ENCODE peak calls at places on chromosomes 5 and 9, in five cellular contexts. V, C, E, Y and D are unnamed samples.
A peak's percentile ranks its signal among the peaks of the same experiment; 100 is the strongest.

GRCh38 chr5:127766556-127767335 is 63.6 kb downstream of the CCDC192 start:
- DNase-seq in V (no peak), Y (no peak), C (no peak), E (no peak), D (no peak)

GRCh38 chr9:89309608-89310485 is 1.1 kb upstream of the CKS2 start:
- DNase-seq in Y (no peak), C (no peak), V (peak; percentile 13), E (no peak), D (no peak)

GRCh38 chr9:108331596-108331995 is 524.2 kb downstream of the ACTL7B start:
- DNase-seq in V (no peak), E (no peak), Y (no peak), C (no peak), D (no peak)

GRCh38 chr9:137891588-137892423 is 14.2 kb downstream of the CACNA1B start:
- DNase-seq in V (no peak), E (no peak), Y (no peak), C (no peak), D (no peak)

GRCh38 chr9:138068601-138069035 is 191.0 kb downstream of the CACNA1B start:
- DNase-seq in E (peak; percentile 15), V (no peak), Y (peak; percentile 52), C (peak; percentile 2), D (no peak)

GRCh38 chr5:40518511-40518917 is 161.2 kb upstream of the PTGER4 start:
- DNase-seq in V (no peak), C (no peak), Y (no peak), E (peak; percentile 31), D (no peak)

GRCh38 chr9:20358201-20358600 is 264.1 kb downstream of the MLLT3 start:
- DNase-seq in V (no peak), Y (no peak), C (no peak), E (no peak), D (no peak)

GRCh38 chr9:116998305-116998704 is 311.2 kb downstream of the TRIM32 start:
- DNase-seq in V (no peak), E (no peak), Y (no peak), C (no peak), D (no peak)

GRCh38 chr9:37788328-37788727 is 3.5 kb upstream of the EXOSC3 start:
- DNase-seq in C (no peak), Y (no peak), E (no peak), V (no peak), D (no peak)

GRCh38 chr9:34190996-34191892 is 12.4 kb downstream of the UBAP1 start:
- DNase-seq in Y (no peak), E (no peak), V (no peak), C (no peak), D (no peak)

GRCh38 chr5:175823731-175824525 is 47.5 kb upstream of the CPLX2 start:
- DNase-seq in Y (no peak), V (no peak), E (no peak), C (no peak), D (no peak)

GRCh38 chr9:36163049-36163839 is 5.9 kb upstream of the CCIN start:
- DNase-seq in E (no peak), C (peak; percentile 83), Y (peak; percentile 93), V (peak; percentile 38), D (peak; percentile 88)

GRCh38 chr9:122126340-122127333 is 32.9 kb downstream of the NDUFA8 start:
- DNase-seq in E (no peak), C (no peak), V (no peak), Y (no peak), D (no peak)
- H3K27ac ChIP-seq in E (no peak overlapping the region), C (no peak overlapping the region), V (no peak overlapping the region), Y (no peak overlapping the region), D (no peak overlapping the region)

DNA sequence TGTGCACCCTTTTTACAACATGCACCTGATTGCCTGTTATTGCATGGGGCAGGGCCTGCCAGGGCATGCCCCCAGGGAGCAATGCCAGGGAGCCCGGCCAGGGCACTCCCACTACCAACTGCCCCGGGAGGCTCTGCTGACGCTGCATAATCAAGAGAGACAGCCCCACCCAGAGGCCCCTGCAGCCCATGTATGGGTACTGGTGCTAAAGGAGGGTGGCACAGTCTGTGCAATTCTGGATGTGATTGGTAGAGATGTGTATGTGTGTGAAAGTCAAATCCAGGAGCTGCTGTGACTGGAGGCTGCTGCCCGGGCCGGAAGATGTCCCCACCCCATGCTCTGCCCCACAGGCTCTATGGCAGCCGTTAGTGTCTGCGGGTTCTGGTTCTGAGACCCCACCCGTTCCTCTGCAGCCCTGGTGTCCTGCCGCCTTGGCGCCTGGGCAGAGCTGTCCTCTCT is 3.9 kb upstream of the NEURL1B start:
- DNase-seq in E (no peak), Y (no peak), V (peak; percentile 11), C (peak; percentile 20), D (no peak)
- TF ChIP-seq POLR2A in E (no peak), Y (no peak), V (no peak), C (no peak), D (no peak)

GRCh38 chr5:52710310-52710971 is 77.3 kb upstream of the ITGA1 start:
- DNase-seq in C (no peak), Y (no peak), V (no peak), E (no peak), D (no peak)
- H3K27ac ChIP-seq in C (peak overlapping the region; percentile 74), Y (no peak overlapping the region), V (no peak overlapping the region), E (peak overlapping the region; percentile 53), D (no peak overlapping the region)

GRCh38 chr9:128342971-128343680 is 2.8 kb downstream of the SLC27A4 start:
- DNase-seq in V (no peak), E (no peak), C (no peak), Y (no peak), D (no peak)

GRCh38 chr9:128337972-128338371 is 2.4 kb upstream of the SLC27A4 start:
- DNase-seq in Y (no peak), C (no peak), V (no peak), E (no peak), D (no peak)

GRCh38 chr9:128340691-128341434 is 536 bp downstream of the SLC27A4 start:
- DNase-seq in Y (no peak), C (no peak), V (no peak), E (peak; percentile 27), D (peak; percentile 57)

GRCh38 chr9:128341435-128341849 is 1.1 kb downstream of the SLC27A4 start:
- DNase-seq in C (peak; percentile 54), E (peak; percentile 72), V (peak; percentile 66), Y (peak; percentile 81), D (no peak)

GRCh38 chr9:128339761-128340690 is at the start of gene SLC27A4:
- DNase-seq in C (peak; percentile 65), V (peak; percentile 78), E (peak; percentile 87), Y (peak; percentile 76), D (peak; percentile 53)
- TF ChIP-seq POLR2A in C (no peak), V (peak; percentile 35), E (no peak), Y (peak; percentile 36), D (no peak)

GRCh38 chr5:58265531-58265930 is 194.4 kb downstream of the PLK2 start:
- DNase-seq in C (no peak), Y (no peak), E (no peak), V (no peak), D (no peak)
- H3K27ac ChIP-seq in C (no peak overlapping the region), Y (no peak overlapping the region), E (no peak overlapping the region), V (no peak overlapping the region), D (no peak overlapping the region)

DNA sequence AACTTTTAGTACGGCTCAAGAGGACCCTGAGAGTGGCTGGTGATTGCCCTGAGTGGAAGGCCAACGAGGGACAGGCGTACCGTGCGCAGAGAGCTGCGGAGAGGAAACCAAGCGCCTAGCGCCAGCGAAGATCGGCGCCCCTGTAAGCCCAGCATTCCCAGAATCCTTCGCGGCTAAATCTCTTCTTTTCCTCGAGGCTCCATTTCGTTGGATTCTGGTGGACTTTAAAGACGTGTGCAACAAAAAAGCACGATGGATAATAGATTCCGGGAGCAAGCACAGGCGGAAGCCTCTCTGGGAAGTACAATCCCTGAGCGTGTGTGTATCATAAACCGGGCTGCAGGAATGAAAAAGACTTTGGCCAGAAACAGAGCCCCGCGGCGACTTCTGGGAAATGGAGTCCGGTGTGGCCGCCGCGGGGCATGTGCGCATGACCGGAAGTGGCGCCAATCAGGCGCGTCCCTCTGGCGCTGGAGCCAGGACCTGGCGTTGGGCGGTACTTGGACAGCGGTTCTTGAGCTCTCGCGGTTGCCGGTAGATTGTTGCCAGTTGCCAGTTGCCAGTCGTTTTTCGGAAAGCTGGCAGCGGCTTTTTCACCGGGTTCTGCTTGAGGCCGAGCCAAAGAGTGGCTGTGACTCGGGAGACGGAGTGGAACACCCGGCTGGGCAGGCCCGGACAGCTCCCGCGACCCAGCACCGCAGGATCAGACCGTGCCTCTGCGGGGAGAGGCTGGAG is at the start of gene ZNF79:
- DNase-seq in Y (peak; percentile 98), E (peak; percentile 95), V (peak; percentile 95), C (peak; percentile 94), D (peak; percentile 92)
- TF ChIP-seq POLR2A in Y (peak; percentile 78), E (no peak), V (peak; percentile 78), C (peak; percentile 30), D (peak; percentile 56)